ENCODE peak calls at places on chromosomes 11 and 22, in eight cellular contexts. H, T, J, U, O, L, E and V are unnamed samples.

GRCh38 chr11:16612801-16613400 is 125.5 kb upstream of the C11orf58 start:
- ATAC-seq in H (peak), T (no peak), J (no peak), U (peak), O (no peak), L (peak), E (no peak), V (no peak)

GRCh38 chr11:117217685-117218084 is 14.2 kb downstream of the PCSK7 start:
- ATAC-seq in H (no peak), T (no peak), J (no peak), U (no peak), O (no peak), L (peak), E (no peak), V (no peak)

GRCh38 chr11:86743223-86744118 is 56.9 kb upstream of the PRSS23 start:
- ATAC-seq in H (peak), T (peak), J (peak), U (peak), O (peak), L (peak), E (peak), V (no peak)

GRCh38 chr11:74443071-74443864 is 24.1 kb downstream of the KCNE3 start:
- ATAC-seq in H (peak), T (no peak), J (no peak), U (peak), O (no peak), L (no peak), E (no peak), V (no peak)

GRCh38 chr11:33227578-33228261 is 29.5 kb upstream of the HIPK3 start:
- ATAC-seq in H (no peak), T (no peak), J (no peak), U (peak), O (no peak), L (peak), E (no peak), V (no peak)

GRCh38 chr11:12229450-12230229 is 119.2 kb downstream of the MICAL2 start:
- ATAC-seq in H (no peak), T (no peak), J (no peak), U (peak), O (no peak), L (no peak), E (no peak), V (no peak)

GRCh38 chr22:17120281-17120680 is 879 bp downstream of the TMEM121B start:
- ATAC-seq in H (peak), T (peak), J (peak), U (peak), O (peak), L (no peak), E (peak), V (peak)

GRCh38 chr11:17748761-17749721 is 14.5 kb downstream of the KCNC1 start:
- ATAC-seq in H (no peak), T (no peak), J (no peak), U (no peak), O (no peak), L (no peak), E (peak), V (no peak)

GRCh38 chr11:26331911-26332571 is at the start of gene ANO3:
- ATAC-seq in H (peak), T (peak), J (no peak), U (peak), O (no peak), L (peak), E (no peak), V (peak)

GRCh38 chr11:12815150-12815523 is 140.9 kb downstream of the TEAD1 start:
- ATAC-seq in H (peak), T (no peak), J (no peak), U (no peak), O (no peak), L (no peak), E (no peak), V (no peak)